ENCODE peak calls at places on chromosomes 12 and 14, in eight cellular contexts. One of them, this sample, is unnamed.

GRCh38 chr12:92753976-92754885 is 51.4 kb downstream of the PLEKHG7 start:
- DNase-seq in right lobe of liver: no peak
- DNase-seq in stomach: no peak
- DNase-seq in thoracic aorta: no peak
- DNase-seq in left ventricle myocardium inferior: no peak
- DNase-seq in A549: no peak
- DNase-seq in PC-3: peak; percentile 8
- DNase-seq in Peyer's patch: no peak
- DNase-seq in this sample: no peak

GRCh38 chr12:21551811-21552469 is 25.8 kb downstream of the SPX start:
- DNase-seq in PC-3: no peak
- DNase-seq in right lobe of liver: no peak
- DNase-seq in left ventricle myocardium inferior: no peak
- DNase-seq in thoracic aorta: no peak
- DNase-seq in A549: no peak
- DNase-seq in stomach: no peak
- DNase-seq in Peyer's patch: no peak
- DNase-seq in this sample: no peak

GRCh38 chr12:80321653-80322052 is 122.4 kb upstream of the PTPRQ start:
- DNase-seq in A549: no peak
- DNase-seq in thoracic aorta: no peak
- DNase-seq in PC-3: peak; percentile 80
- DNase-seq in Peyer's patch: no peak
- DNase-seq in right lobe of liver: no peak
- DNase-seq in left ventricle myocardium inferior: no peak
- DNase-seq in stomach: no peak
- DNase-seq in this sample: no peak

GRCh38 chr14:70857499-70857895 is 48.2 kb upstream of the MAP3K9 start:
- DNase-seq in PC-3: no peak
- DNase-seq in A549: no peak
- DNase-seq in left ventricle myocardium inferior: no peak
- DNase-seq in right lobe of liver: no peak
- DNase-seq in thoracic aorta: no peak
- DNase-seq in Peyer's patch: no peak
- DNase-seq in stomach: no peak
- DNase-seq in this sample: no peak

GRCh38 chr14:24013654-24014514 is 25.2 kb downstream of the DHRS4L2 start:
- DNase-seq in A549: peak; percentile 58
- DNase-seq in left ventricle myocardium inferior: no peak
- DNase-seq in Peyer's patch: peak; percentile 61
- DNase-seq in thoracic aorta: no peak
- DNase-seq in stomach: peak; percentile 44
- DNase-seq in PC-3: peak; percentile 89
- DNase-seq in right lobe of liver: no peak
- DNase-seq in this sample: no peak

GRCh38 chr14:68791078-68791983 is 1.5 kb downstream of the ZFP36L1 start:
- DNase-seq in right lobe of liver: no peak
- DNase-seq in stomach: peak; percentile 27
- DNase-seq in thoracic aorta: no peak
- DNase-seq in A549: no peak
- DNase-seq in left ventricle myocardium inferior: no peak
- DNase-seq in Peyer's patch: peak; percentile 57
- DNase-seq in PC-3: peak; percentile 41
- DNase-seq in this sample: no peak

GRCh38 chr14:103657466-103657865 is 28.5 kb downstream of the KLC1 start:
- DNase-seq in thoracic aorta: no peak
- DNase-seq in Peyer's patch: no peak
- DNase-seq in right lobe of liver: no peak
- DNase-seq in stomach: no peak
- DNase-seq in A549: no peak
- DNase-seq in PC-3: no peak
- DNase-seq in left ventricle myocardium inferior: peak; percentile 34
- DNase-seq in this sample: no peak

GRCh38 chr14:50666772-50667490 is 1.2 kb downstream of the SAV1 start:
- DNase-seq in A549: no peak
- DNase-seq in stomach: peak; percentile 50
- DNase-seq in right lobe of liver: no peak
- DNase-seq in thoracic aorta: no peak
- DNase-seq in Peyer's patch: peak; percentile 74
- DNase-seq in left ventricle myocardium inferior: no peak
- DNase-seq in PC-3: peak; percentile 82
- DNase-seq in this sample: no peak

GRCh38 chr14:97458302-97459137 is 661.3 kb downstream of the VRK1 start:
- DNase-seq in PC-3: no peak
- DNase-seq in A549: no peak
- DNase-seq in right lobe of liver: peak; percentile 56
- DNase-seq in left ventricle myocardium inferior: no peak
- DNase-seq in thoracic aorta: no peak
- DNase-seq in Peyer's patch: peak; percentile 88
- DNase-seq in stomach: peak; percentile 38
- DNase-seq in this sample: no peak

GRCh38 chr14:105420141-105420975 is 731 bp downstream of the MTA1 start:
- DNase-seq in A549: no peak
- DNase-seq in Peyer's patch: no peak
- DNase-seq in thoracic aorta: no peak
- DNase-seq in right lobe of liver: no peak
- DNase-seq in stomach: no peak
- DNase-seq in PC-3: no peak
- DNase-seq in left ventricle myocardium inferior: no peak
- DNase-seq in this sample: peak; percentile 64

GRCh38 chr12:75702477-75703093 is 191.2 kb upstream of the KRR1 start:
- DNase-seq in left ventricle myocardium inferior: no peak
- DNase-seq in stomach: no peak
- DNase-seq in thoracic aorta: no peak
- DNase-seq in Peyer's patch: no peak
- DNase-seq in PC-3: no peak
- DNase-seq in right lobe of liver: no peak
- DNase-seq in A549: no peak
- DNase-seq in this sample: no peak

GRCh38 chr12:75705749-75706719 is 194.6 kb upstream of the KRR1 start:
- DNase-seq in PC-3: peak; percentile 21
- DNase-seq in stomach: no peak
- DNase-seq in Peyer's patch: peak; percentile 53
- DNase-seq in thoracic aorta: peak; percentile 4
- DNase-seq in right lobe of liver: no peak
- DNase-seq in A549: no peak
- DNase-seq in left ventricle myocardium inferior: peak; percentile 48
- DNase-seq in this sample: no peak

GRCh38 chr12:75703131-75703530 is 191.7 kb upstream of the KRR1 start:
- DNase-seq in thoracic aorta: no peak
- DNase-seq in right lobe of liver: no peak
- DNase-seq in A549: no peak
- DNase-seq in PC-3: no peak
- DNase-seq in left ventricle myocardium inferior: no peak
- DNase-seq in stomach: no peak
- DNase-seq in Peyer's patch: no peak
- DNase-seq in this sample: no peak

GRCh38 chr12:75704664-75705063 is 193.3 kb upstream of the KRR1 start:
- DNase-seq in thoracic aorta: no peak
- DNase-seq in left ventricle myocardium inferior: no peak
- DNase-seq in right lobe of liver: no peak
- DNase-seq in A549: no peak
- DNase-seq in Peyer's patch: no peak
- DNase-seq in PC-3: no peak
- DNase-seq in stomach: no peak
- DNase-seq in this sample: no peak

DNA sequence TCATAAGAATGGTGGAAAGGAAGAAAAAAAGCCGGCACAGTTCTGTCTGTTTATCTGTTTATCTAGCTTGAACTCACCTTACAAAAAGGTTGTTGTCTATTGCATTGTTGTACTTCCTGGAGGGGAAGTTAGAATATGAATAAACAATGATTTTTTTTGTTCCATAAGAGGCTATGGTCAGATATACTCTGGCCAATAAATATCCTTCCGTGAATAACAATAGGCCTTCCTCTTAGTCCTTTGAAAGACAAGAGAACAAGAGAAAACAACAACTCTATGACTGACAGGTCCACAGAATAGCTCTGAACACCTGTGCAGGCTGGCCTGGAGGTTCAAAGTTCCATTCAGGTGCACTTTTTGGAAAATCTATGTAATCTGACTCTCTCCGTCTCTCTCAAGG is 192.8 kb upstream of the KRR1 start:
- DNase-seq in PC-3: no peak
- DNase-seq in A549: no peak
- DNase-seq in left ventricle myocardium inferior: no peak
- DNase-seq in thoracic aorta: no peak
- DNase-seq in Peyer's patch: no peak
- DNase-seq in stomach: no peak
- DNase-seq in right lobe of liver: no peak
- DNase-seq in this sample: no peak
- H3K27ac ChIP-seq in PC-3: no peak overlapping the region
- H3K27ac ChIP-seq in A549: peak overlapping the region; percentile 30
- H3K27ac ChIP-seq in left ventricle myocardium inferior: peak overlapping the region; percentile 33
- H3K27ac ChIP-seq in thoracic aorta: no peak overlapping the region
- H3K27ac ChIP-seq in Peyer's patch: no peak overlapping the region
- H3K27ac ChIP-seq in stomach: no peak overlapping the region
- H3K27ac ChIP-seq in right lobe of liver: no peak overlapping the region
- H3K27ac ChIP-seq in this sample: no peak overlapping the region

DNA sequence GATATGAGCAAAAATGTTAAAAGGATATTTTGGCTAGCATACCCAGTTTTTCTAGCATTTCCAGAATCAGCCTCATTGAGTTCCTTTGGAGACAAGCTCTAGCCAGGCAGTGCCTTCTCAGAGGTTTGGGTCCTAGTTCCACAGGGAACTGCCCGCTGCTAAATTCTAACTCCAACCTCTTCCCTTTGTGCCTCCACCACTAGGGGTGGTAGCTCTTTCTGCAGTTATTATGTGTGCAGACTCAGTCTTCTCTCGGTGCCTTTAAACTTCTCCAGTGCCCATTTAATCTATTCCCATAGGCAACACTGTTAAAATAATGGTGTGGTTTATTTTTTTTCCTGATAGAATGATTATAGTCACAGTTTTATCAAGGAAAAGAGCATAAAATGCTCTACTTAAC is 21.5 kb upstream of the SLC25A3 start:
- DNase-seq in stomach: no peak
- DNase-seq in left ventricle myocardium inferior: no peak
- DNase-seq in A549: peak; percentile 32
- DNase-seq in PC-3: no peak
- DNase-seq in right lobe of liver: no peak
- DNase-seq in Peyer's patch: no peak
- DNase-seq in thoracic aorta: no peak
- DNase-seq in this sample: no peak
- H3K4me1 ChIP-seq in stomach: peaks cover 7% of the 10 kb centered on the region
- H3K4me1 ChIP-seq in left ventricle myocardium inferior: peaks cover 7% of the 10 kb centered on the region
- H3K4me1 ChIP-seq in A549: peaks cover 16% of the 10 kb centered on the region
- H3K4me1 ChIP-seq in PC-3: peaks cover 6% of the 10 kb centered on the region
- H3K4me1 ChIP-seq in right lobe of liver: peaks cover 15% of the 10 kb centered on the region
- H3K4me1 ChIP-seq in Peyer's patch: no peaks in the 10 kb centered on the region
- H3K4me1 ChIP-seq in thoracic aorta: no peaks in the 10 kb centered on the region
- H3K4me1 ChIP-seq in this sample: no peaks in the 10 kb centered on the region

GRCh38 chr14:22598896-22599244 is 770 bp downstream of the ABHD4 start:
- DNase-seq in stomach: peak; percentile 64
- DNase-seq in left ventricle myocardium inferior: no peak
- DNase-seq in thoracic aorta: no peak
- DNase-seq in PC-3: peak; percentile 74
- DNase-seq in right lobe of liver: no peak
- DNase-seq in Peyer's patch: peak; percentile 74
- DNase-seq in A549: peak; percentile 81
- DNase-seq in this sample: no peak

GRCh38 chr14:22597771-22598098 is 365 bp upstream of the ABHD4 start:
- DNase-seq in thoracic aorta: no peak
- DNase-seq in A549: no peak
- DNase-seq in Peyer's patch: no peak
- DNase-seq in PC-3: no peak
- DNase-seq in stomach: no peak
- DNase-seq in right lobe of liver: no peak
- DNase-seq in left ventricle myocardium inferior: no peak
- DNase-seq in this sample: no peak

GRCh38 chr14:22597265-22597664 is 835 bp upstream of the ABHD4 start:
- DNase-seq in thoracic aorta: no peak
- DNase-seq in right lobe of liver: no peak
- DNase-seq in PC-3: no peak
- DNase-seq in Peyer's patch: no peak
- DNase-seq in A549: no peak
- DNase-seq in stomach: no peak
- DNase-seq in left ventricle myocardium inferior: no peak
- DNase-seq in this sample: no peak

GRCh38 chr14:22599349-22599748 is 1.2 kb downstream of the ABHD4 start:
- DNase-seq in PC-3: no peak
- DNase-seq in A549: no peak
- DNase-seq in thoracic aorta: no peak
- DNase-seq in stomach: no peak
- DNase-seq in right lobe of liver: no peak
- DNase-seq in Peyer's patch: no peak
- DNase-seq in left ventricle myocardium inferior: no peak
- DNase-seq in this sample: no peak

DNA sequence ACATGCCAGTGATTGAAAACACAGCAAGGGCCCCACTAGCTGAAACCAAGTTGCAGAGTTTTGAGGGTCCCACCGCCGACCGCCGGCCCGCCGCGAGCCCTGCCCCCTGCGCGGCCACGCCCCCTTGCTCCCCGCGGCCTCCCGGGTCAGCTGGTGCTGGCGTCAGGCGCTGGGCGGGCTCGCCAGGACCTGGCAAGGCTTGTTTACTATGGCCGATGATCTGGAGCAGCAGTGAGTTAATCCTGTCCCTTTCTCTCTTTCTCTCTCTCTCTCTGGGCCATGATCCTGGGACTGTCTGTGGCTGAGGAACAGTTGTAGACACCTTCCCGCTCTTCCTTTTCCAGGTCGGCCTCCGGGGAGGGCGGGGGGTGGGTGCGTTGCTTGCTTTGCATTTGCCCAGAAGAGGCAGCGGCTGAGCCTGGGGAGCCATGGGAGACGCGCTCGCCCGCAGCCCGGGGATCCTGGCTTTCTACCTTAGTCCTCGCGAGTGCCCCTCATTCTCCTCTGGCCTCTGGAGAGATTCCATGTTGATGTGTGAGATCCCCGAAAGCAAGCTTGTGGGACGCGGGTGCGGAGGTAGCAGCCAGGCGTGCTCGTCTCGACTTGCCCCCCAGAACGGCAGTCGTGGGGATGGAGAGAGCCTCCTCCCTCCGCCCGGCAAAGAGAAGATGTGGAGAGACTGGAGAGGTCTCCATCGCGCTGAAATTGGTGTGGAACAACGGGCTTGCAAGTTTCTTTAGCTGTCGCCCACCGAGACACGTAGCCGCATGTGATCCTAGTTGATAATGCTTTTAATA is at the start of gene ABHD4:
- DNase-seq in left ventricle myocardium inferior: peak; percentile 87
- DNase-seq in stomach: peak; percentile 88
- DNase-seq in thoracic aorta: peak; percentile 33
- DNase-seq in PC-3: peak; percentile 61
- DNase-seq in right lobe of liver: peak; percentile 92
- DNase-seq in A549: peak; percentile 78
- DNase-seq in Peyer's patch: peak; percentile 93
- DNase-seq in this sample: peak; percentile 93
- TF ChIP-seq CTCF in left ventricle myocardium inferior: no peak
- TF ChIP-seq CTCF in stomach: no peak
- TF ChIP-seq CTCF in thoracic aorta: no peak
- TF ChIP-seq CTCF in PC-3: no peak
- TF ChIP-seq CTCF in right lobe of liver: no peak
- TF ChIP-seq CTCF in A549: no peak
- TF ChIP-seq CTCF in Peyer's patch: no peak
- TF ChIP-seq CTCF in this sample: no peak

DNA sequence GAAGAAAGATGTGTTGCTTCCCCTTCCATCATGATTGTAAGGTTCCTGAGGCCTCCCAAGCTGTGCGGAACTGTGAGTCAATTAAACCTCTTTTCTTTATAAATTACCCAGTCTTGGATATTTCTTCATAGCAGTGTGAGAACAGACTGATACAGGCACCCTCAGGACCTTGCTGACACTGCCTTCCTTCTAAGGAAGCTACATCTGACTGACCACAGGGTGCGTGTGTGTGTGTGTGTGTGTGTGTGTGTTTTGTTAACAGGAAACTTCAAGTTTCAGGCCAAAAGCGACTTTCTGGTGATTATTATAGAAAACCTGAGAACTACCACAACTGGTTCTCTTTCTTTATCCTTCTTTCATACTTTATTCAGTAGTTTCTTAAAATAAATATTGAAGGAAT is 149.0 kb downstream of the CAPZA3 start:
- DNase-seq in right lobe of liver: no peak
- DNase-seq in thoracic aorta: no peak
- DNase-seq in PC-3: no peak
- DNase-seq in A549: no peak
- DNase-seq in left ventricle myocardium inferior: no peak
- DNase-seq in stomach: no peak
- DNase-seq in Peyer's patch: no peak
- DNase-seq in this sample: no peak
- H3K27ac ChIP-seq in right lobe of liver: no peak overlapping the region
- H3K27ac ChIP-seq in thoracic aorta: no peak overlapping the region
- H3K27ac ChIP-seq in PC-3: no peak overlapping the region
- H3K27ac ChIP-seq in A549: no peak overlapping the region
- H3K27ac ChIP-seq in left ventricle myocardium inferior: peak overlapping the region; percentile 13
- H3K27ac ChIP-seq in stomach: peak overlapping the region; percentile 58
- H3K27ac ChIP-seq in Peyer's patch: no peak overlapping the region
- H3K27ac ChIP-seq in this sample: no peak overlapping the region